ENCODE peak calls at places on chromosomes 16 and 17, in seven cellular contexts. One of them, this sample, is unnamed.

GRCh38 chr16:78480588-78480987 is 381.1 kb downstream of the WWOX start:
- DNase-seq in H1: no peak
- DNase-seq in H9: no peak
- DNase-seq in neuronal stem cell: no peak
- DNase-seq in IMR-90: no peak
- DNase-seq in mesendoderm: no peak
- DNase-seq in mesenchymal stem cell: no peak
- DNase-seq in this sample: no peak

GRCh38 chr17:66235377-66235994 is 6.3 kb upstream of the APOH start:
- DNase-seq in mesenchymal stem cell: no peak
- DNase-seq in H1: no peak
- DNase-seq in IMR-90: no peak
- DNase-seq in mesendoderm: no peak
- DNase-seq in neuronal stem cell: no peak
- DNase-seq in H9: no peak
- DNase-seq in this sample: no peak

GRCh38 chr16:72785886-72786285 is 262.0 kb downstream of the ZFHX3 start:
- DNase-seq in H1: no peak
- DNase-seq in mesenchymal stem cell: peak; percentile 49
- DNase-seq in H9: no peak
- DNase-seq in mesendoderm: no peak
- DNase-seq in neuronal stem cell: no peak
- DNase-seq in IMR-90: peak; percentile 17
- DNase-seq in this sample: no peak

GRCh38 chr17:4043862-4044261 is 79.6 kb upstream of the ATP2A3 start:
- DNase-seq in mesenchymal stem cell: no peak
- DNase-seq in neuronal stem cell: no peak
- DNase-seq in IMR-90: no peak
- DNase-seq in mesendoderm: no peak
- DNase-seq in H1: no peak
- DNase-seq in H9: no peak
- DNase-seq in this sample: no peak

GRCh38 chr17:81049372-81049911 is 14.5 kb downstream of the BAIAP2 start:
- DNase-seq in neuronal stem cell: no peak
- DNase-seq in H1: no peak
- DNase-seq in mesenchymal stem cell: peak; percentile 21
- DNase-seq in H9: no peak
- DNase-seq in IMR-90: no peak
- DNase-seq in mesendoderm: no peak
- DNase-seq in this sample: peak; percentile 20

GRCh38 chr17:3502466-3502865 is 26.7 kb downstream of the ASPA start:
- DNase-seq in H9: no peak
- DNase-seq in H1: no peak
- DNase-seq in mesenchymal stem cell: no peak
- DNase-seq in neuronal stem cell: no peak
- DNase-seq in mesendoderm: no peak
- DNase-seq in IMR-90: no peak
- DNase-seq in this sample: no peak

GRCh38 chr16:879461-879861 is 78.9 kb upstream of the GNG13 start:
- DNase-seq in H9: no peak
- DNase-seq in IMR-90: no peak
- DNase-seq in mesenchymal stem cell: no peak
- DNase-seq in neuronal stem cell: no peak
- DNase-seq in mesendoderm: no peak
- DNase-seq in H1: no peak
- DNase-seq in this sample: no peak

GRCh38 chr17:14451729-14452191 is 150.9 kb downstream of the HS3ST3B1 start:
- DNase-seq in H1: no peak
- DNase-seq in mesenchymal stem cell: peak; percentile 89
- DNase-seq in mesendoderm: peak; percentile 96
- DNase-seq in H9: no peak
- DNase-seq in neuronal stem cell: no peak
- DNase-seq in IMR-90: peak; percentile 7
- DNase-seq in this sample: no peak

GRCh38 chr17:66580601-66581385 is 254.1 kb upstream of the CACNG5 start:
- DNase-seq in mesenchymal stem cell: peak; percentile 97
- DNase-seq in H9: peak; percentile 14
- DNase-seq in IMR-90: peak; percentile 28
- DNase-seq in H1: no peak
- DNase-seq in mesendoderm: no peak
- DNase-seq in neuronal stem cell: no peak
- DNase-seq in this sample: no peak

GRCh38 chr16:75653926-75654325 is 6.4 kb downstream of the TERF2IP start:
- DNase-seq in H9: no peak
- DNase-seq in H1: no peak
- DNase-seq in neuronal stem cell: no peak
- DNase-seq in mesendoderm: no peak
- DNase-seq in mesenchymal stem cell: no peak
- DNase-seq in IMR-90: peak; percentile 76
- DNase-seq in this sample: no peak

GRCh38 chr16:1550696-1551095 is 17.2 kb downstream of the TMEM204 start:
- DNase-seq in mesenchymal stem cell: no peak
- DNase-seq in IMR-90: no peak
- DNase-seq in mesendoderm: no peak
- DNase-seq in H9: no peak
- DNase-seq in H1: no peak
- DNase-seq in neuronal stem cell: no peak
- DNase-seq in this sample: no peak

GRCh38 chr17:51860934-51861561 is 297.5 kb downstream of the CA10 start:
- DNase-seq in H9: peak; percentile 88
- DNase-seq in mesendoderm: peak; percentile 77
- DNase-seq in mesenchymal stem cell: no peak
- DNase-seq in neuronal stem cell: peak; percentile 64
- DNase-seq in IMR-90: no peak
- DNase-seq in H1: peak; percentile 43
- DNase-seq in this sample: no peak

GRCh38 chr16:26795184-26795583 is 271.5 kb upstream of the C16orf82 start:
- DNase-seq in H1: peak; percentile 3
- DNase-seq in mesenchymal stem cell: no peak
- DNase-seq in mesendoderm: peak; percentile 58
- DNase-seq in H9: peak; percentile 42
- DNase-seq in neuronal stem cell: no peak
- DNase-seq in IMR-90: no peak
- DNase-seq in this sample: no peak
- H2AK5ac ChIP-seq in H1: no peak overlapping the region
- H2AK5ac ChIP-seq in mesenchymal stem cell: no peak overlapping the region
- H2AK5ac ChIP-seq in mesendoderm: no peak overlapping the region
- H2AK5ac ChIP-seq in H9: no peak overlapping the region
- H2AK5ac ChIP-seq in neuronal stem cell: no peak overlapping the region
- H2AK5ac ChIP-seq in IMR-90: no peak overlapping the region
- H2AK5ac ChIP-seq in this sample: no peak overlapping the region

DNA sequence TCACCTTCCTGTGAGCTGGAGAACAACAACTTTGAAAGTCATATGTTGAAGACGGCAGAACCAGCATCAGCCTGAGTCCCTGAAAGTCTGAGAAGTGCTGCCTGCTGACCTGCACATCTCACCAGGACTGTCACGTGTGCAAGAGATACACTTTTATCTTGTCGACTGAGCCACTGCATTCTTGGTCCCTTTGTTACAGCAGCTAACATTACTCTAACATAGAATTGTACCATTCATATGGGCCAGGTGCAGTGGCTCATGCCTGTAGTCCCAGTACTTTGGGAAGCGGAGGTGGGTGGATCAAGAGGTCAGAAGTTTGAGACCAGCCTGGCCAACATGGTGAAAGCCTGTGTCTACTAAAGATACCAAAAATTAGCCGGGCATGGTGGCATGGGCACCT is 40.1 kb downstream of the MARCHF10 start:
- DNase-seq in neuronal stem cell: no peak
- DNase-seq in IMR-90: no peak
- DNase-seq in H9: peak; percentile 23
- DNase-seq in H1: no peak
- DNase-seq in mesendoderm: no peak
- DNase-seq in mesenchymal stem cell: no peak
- DNase-seq in this sample: no peak
- H3K79me1 ChIP-seq in neuronal stem cell: no peaks in the 10 kb centered on the region
- H3K79me1 ChIP-seq in IMR-90: no peaks in the 10 kb centered on the region
- H3K79me1 ChIP-seq in H9: no peaks in the 10 kb centered on the region
- H3K79me1 ChIP-seq in H1: no peaks in the 10 kb centered on the region
- H3K79me1 ChIP-seq in mesendoderm: no peaks in the 10 kb centered on the region
- H3K79me1 ChIP-seq in mesenchymal stem cell: no peaks in the 10 kb centered on the region
- H3K79me1 ChIP-seq in this sample: no peaks in the 10 kb centered on the region

GRCh38 chr17:28041068-28041843 is 1.2 kb upstream of the NLK start:
- DNase-seq in mesenchymal stem cell: peak; percentile 100
- DNase-seq in mesendoderm: peak; percentile 100
- DNase-seq in H1: peak; percentile 98
- DNase-seq in neuronal stem cell: peak; percentile 100
- DNase-seq in IMR-90: peak; percentile 99
- DNase-seq in H9: peak; percentile 100
- DNase-seq in this sample: peak; percentile 100
- H3K9ac ChIP-seq in mesenchymal stem cell: peak overlapping the region; percentile 90
- H3K9ac ChIP-seq in mesendoderm: peak overlapping the region; percentile 87
- H3K9ac ChIP-seq in H1: no peak overlapping the region
- H3K9ac ChIP-seq in neuronal stem cell: no peak overlapping the region
- H3K9ac ChIP-seq in IMR-90: no peak overlapping the region
- H3K9ac ChIP-seq in H9: no peak overlapping the region
- H3K9ac ChIP-seq in this sample: no peak overlapping the region

GRCh38 chr16:80775450-80775849 is 28.9 kb downstream of the CDYL2 start:
- DNase-seq in H1: no peak
- DNase-seq in mesenchymal stem cell: no peak
- DNase-seq in IMR-90: no peak
- DNase-seq in H9: no peak
- DNase-seq in neuronal stem cell: no peak
- DNase-seq in mesendoderm: no peak
- DNase-seq in this sample: no peak

GRCh38 chr16:80776856-80777255 is 27.5 kb downstream of the CDYL2 start:
- DNase-seq in H9: no peak
- DNase-seq in neuronal stem cell: no peak
- DNase-seq in mesendoderm: no peak
- DNase-seq in H1: no peak
- DNase-seq in IMR-90: no peak
- DNase-seq in mesenchymal stem cell: no peak
- DNase-seq in this sample: peak; percentile 30

GRCh38 chr16:80778707-80779106 is 25.7 kb downstream of the CDYL2 start:
- DNase-seq in H1: no peak
- DNase-seq in mesendoderm: no peak
- DNase-seq in neuronal stem cell: no peak
- DNase-seq in mesenchymal stem cell: no peak
- DNase-seq in IMR-90: no peak
- DNase-seq in H9: no peak
- DNase-seq in this sample: no peak
- H2AK5ac ChIP-seq in H1: no peak overlapping the region
- H2AK5ac ChIP-seq in mesendoderm: no peak overlapping the region
- H2AK5ac ChIP-seq in neuronal stem cell: no peak overlapping the region
- H2AK5ac ChIP-seq in mesenchymal stem cell: no peak overlapping the region
- H2AK5ac ChIP-seq in IMR-90: no peak overlapping the region
- H2AK5ac ChIP-seq in H9: no peak overlapping the region
- H2AK5ac ChIP-seq in this sample: no peak overlapping the region

DNA sequence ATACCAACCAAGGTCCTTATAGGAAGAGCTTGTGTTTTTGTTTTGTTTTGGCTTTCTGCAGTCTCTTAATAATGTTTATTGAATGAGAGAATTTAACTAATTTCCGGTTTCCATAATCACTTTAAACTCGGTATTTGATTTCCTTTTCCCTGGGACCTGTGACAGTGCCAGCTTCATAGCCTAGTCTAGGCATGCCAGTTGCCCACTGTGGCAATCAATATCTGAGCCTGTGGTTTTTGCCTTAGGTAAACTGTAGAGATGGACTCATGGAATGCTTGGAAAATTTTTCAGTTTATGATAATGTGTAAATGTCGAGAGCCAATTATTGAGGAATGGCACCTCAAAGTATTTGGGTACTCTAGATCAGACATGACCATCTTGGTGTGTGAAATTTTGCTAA is 78.2 kb downstream of the FTO start:
- DNase-seq in mesenchymal stem cell: no peak
- DNase-seq in IMR-90: no peak
- DNase-seq in mesendoderm: no peak
- DNase-seq in H9: no peak
- DNase-seq in neuronal stem cell: no peak
- DNase-seq in H1: no peak
- DNase-seq in this sample: no peak
- H3K79me1 ChIP-seq in mesenchymal stem cell: peaks cover 19% of the 10 kb centered on the region
- H3K79me1 ChIP-seq in IMR-90: peaks cover 36% of the 10 kb centered on the region
- H3K79me1 ChIP-seq in mesendoderm: peaks cover 3% of the 10 kb centered on the region
- H3K79me1 ChIP-seq in H9: no peaks in the 10 kb centered on the region
- H3K79me1 ChIP-seq in neuronal stem cell: no peaks in the 10 kb centered on the region
- H3K79me1 ChIP-seq in H1: no peaks in the 10 kb centered on the region
- H3K79me1 ChIP-seq in this sample: peaks cover 3% of the 10 kb centered on the region

GRCh38 chr17:75128694-75129505 is 2.6 kb downstream of the NT5C start:
- DNase-seq in mesenchymal stem cell: no peak
- DNase-seq in neuronal stem cell: no peak
- DNase-seq in mesendoderm: no peak
- DNase-seq in H9: peak; percentile 42
- DNase-seq in IMR-90: no peak
- DNase-seq in H1: no peak
- DNase-seq in this sample: no peak

GRCh38 chr17:75124041-75124818 is 7.3 kb downstream of the NT5C start:
- DNase-seq in IMR-90: peak; percentile 18
- DNase-seq in mesenchymal stem cell: peak; percentile 36
- DNase-seq in H9: no peak
- DNase-seq in H1: no peak
- DNase-seq in mesendoderm: no peak
- DNase-seq in neuronal stem cell: no peak
- DNase-seq in this sample: peak; percentile 78

GRCh38 chr17:75126954-75127353 is 4.6 kb downstream of the NT5C start:
- DNase-seq in IMR-90: no peak
- DNase-seq in mesendoderm: no peak
- DNase-seq in mesenchymal stem cell: no peak
- DNase-seq in neuronal stem cell: no peak
- DNase-seq in H9: no peak
- DNase-seq in H1: no peak
- DNase-seq in this sample: no peak

GRCh38 chr17:75125984-75126383 is 5.6 kb downstream of the NT5C start:
- DNase-seq in H1: no peak
- DNase-seq in neuronal stem cell: no peak
- DNase-seq in mesendoderm: peak; percentile 61
- DNase-seq in IMR-90: no peak
- DNase-seq in H9: peak; percentile 63
- DNase-seq in mesenchymal stem cell: no peak
- DNase-seq in this sample: no peak

GRCh38 chr17:75124819-75125162 is 6.8 kb downstream of the NT5C start:
- DNase-seq in H9: no peak
- DNase-seq in mesendoderm: no peak
- DNase-seq in H1: no peak
- DNase-seq in neuronal stem cell: no peak
- DNase-seq in mesenchymal stem cell: no peak
- DNase-seq in IMR-90: no peak
- DNase-seq in this sample: no peak
- H3K9ac ChIP-seq in H9: no peak overlapping the region
- H3K9ac ChIP-seq in mesendoderm: no peak overlapping the region
- H3K9ac ChIP-seq in H1: no peak overlapping the region
- H3K9ac ChIP-seq in neuronal stem cell: no peak overlapping the region
- H3K9ac ChIP-seq in mesenchymal stem cell: no peak overlapping the region
- H3K9ac ChIP-seq in IMR-90: no peak overlapping the region
- H3K9ac ChIP-seq in this sample: no peak overlapping the region

GRCh38 chr16:87041286-87041685 is 275.9 kb downstream of the C16orf95 start:
- DNase-seq in mesenchymal stem cell: no peak
- DNase-seq in IMR-90: no peak
- DNase-seq in neuronal stem cell: no peak
- DNase-seq in H9: no peak
- DNase-seq in H1: no peak
- DNase-seq in mesendoderm: no peak
- DNase-seq in this sample: no peak
- H2AK5ac ChIP-seq in mesenchymal stem cell: no peak overlapping the region
- H2AK5ac ChIP-seq in IMR-90: no peak overlapping the region
- H2AK5ac ChIP-seq in neuronal stem cell: no peak overlapping the region
- H2AK5ac ChIP-seq in H9: no peak overlapping the region
- H2AK5ac ChIP-seq in H1: no peak overlapping the region
- H2AK5ac ChIP-seq in mesendoderm: no peak overlapping the region
- H2AK5ac ChIP-seq in this sample: no peak overlapping the region

DNA sequence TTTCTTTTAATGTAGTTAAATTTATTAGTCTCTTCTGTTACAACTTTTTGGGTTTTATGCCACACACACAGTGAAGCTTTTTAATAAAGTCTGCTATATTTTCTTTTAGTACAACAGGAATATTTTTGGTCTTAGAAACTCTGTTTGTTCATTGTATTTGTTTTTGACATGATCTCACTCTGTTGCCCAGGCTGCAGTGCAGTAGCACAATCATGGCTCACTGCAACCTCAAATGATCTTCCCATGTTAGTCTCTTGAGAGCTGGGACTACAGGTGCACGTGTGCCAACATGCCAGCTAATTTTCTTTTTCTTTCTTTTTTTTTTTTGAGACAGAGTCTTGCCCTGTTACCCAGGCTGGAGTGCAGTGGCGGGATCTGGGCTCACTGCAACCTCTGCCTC is 27.1 kb downstream of the PPM1D start:
- DNase-seq in neuronal stem cell: no peak
- DNase-seq in mesenchymal stem cell: no peak
- DNase-seq in H1: no peak
- DNase-seq in H9: no peak
- DNase-seq in mesendoderm: no peak
- DNase-seq in IMR-90: no peak
- DNase-seq in this sample: no peak
- H3K79me1 ChIP-seq in neuronal stem cell: no peaks in the 10 kb centered on the region
- H3K79me1 ChIP-seq in mesenchymal stem cell: peaks cover 13% of the 10 kb centered on the region
- H3K79me1 ChIP-seq in H1: peaks cover 3% of the 10 kb centered on the region
- H3K79me1 ChIP-seq in H9: peaks cover 3% of the 10 kb centered on the region
- H3K79me1 ChIP-seq in mesendoderm: peaks cover 4% of the 10 kb centered on the region
- H3K79me1 ChIP-seq in IMR-90: peaks cover 32% of the 10 kb centered on the region
- H3K79me1 ChIP-seq in this sample: no peaks in the 10 kb centered on the region

This sample was measured in trophoblast cell.